ENCODE peak calls at places on chromosomes 7 and 10, in four cellular contexts. V is PC-3, D is Peyer's patch, G is heart right ventricle. K is an unnamed sample.

GRCh38 chr10:6778992-6779701 is 199.1 kb upstream of the PRKCQ start:
- DNase-seq in V (peak; percentile 88), D (no peak), G (peak; percentile 12), K (no peak)

GRCh38 chr10:104325436-104326430 is 12.5 kb downstream of the ITPRIP start:
- DNase-seq in V (no peak), D (no peak), G (no peak), K (peak; percentile 76)

GRCh38 chr10:80152820-80153219 is 20.3 kb downstream of the PLAC9 start:
- DNase-seq in V (no peak), D (no peak), G (no peak), K (no peak)

GRCh38 chr10:119319161-119319919 is 112.0 kb downstream of the GRK5 start:
- DNase-seq in V (peak; percentile 87), D (no peak), G (no peak), K (no peak)

GRCh38 chr10:75350791-75351190 is 50.8 kb downstream of the ZNF503 start:
- DNase-seq in V (peak; percentile 91), D (no peak), G (no peak), K (no peak)

GRCh38 chr10:48744587-48744986 is 59.9 kb downstream of the WDFY4 start:
- DNase-seq in V (no peak), D (no peak), G (no peak), K (no peak)

GRCh38 chr10:18157909-18158308 is 17.7 kb downstream of the CACNB2 start:
- DNase-seq in V (peak; percentile 50), D (no peak), G (no peak), K (no peak)

GRCh38 chr10:127338391-127339108 is 142.2 kb upstream of the INSYN2A start:
- DNase-seq in V (no peak), D (no peak), G (no peak), K (no peak)

GRCh38 chr10:69639291-69640195 is 9.5 kb downstream of the FAM241B start:
- DNase-seq in V (peak; percentile 87), D (peak; percentile 51), G (peak; percentile 64), K (peak; percentile 63)

GRCh38 chr10:105797234-105797890 is 1156.3 kb downstream of the SORCS3 start:
- DNase-seq in V (peak; percentile 58), D (no peak), G (no peak), K (no peak)

GRCh38 chr10:33155720-33156638 is 178.5 kb downstream of the NRP1 start:
- DNase-seq in V (peak; percentile 100), D (no peak), G (no peak), K (no peak)

GRCh38 chr10:8034666-8035640 is 19.5 kb upstream of the GATA3 start:
- DNase-seq in V (no peak), D (no peak), G (no peak), K (no peak)

GRCh38 chr10:87093461-87094372 is 926 bp downstream of the GLUD1 start:
- DNase-seq in V (peak; percentile 42), D (peak; percentile 74), G (peak; percentile 64), K (peak; percentile 80)

GRCh38 chr10:24027107-24027506 is 181.8 kb upstream of the KIAA1217 start:
- DNase-seq in V (no peak), D (no peak), G (no peak), K (no peak)

GRCh38 chr10:78038791-78039547 is 5.3 kb downstream of the RPS24 start:
- DNase-seq in V (no peak), D (no peak), G (no peak), K (no peak)

GRCh38 chr7:136869006-136869961 is 832 bp downstream of the CHRM2 start:
- DNase-seq in V (no peak), D (no peak), G (peak; percentile 5), K (peak; percentile 44)

GRCh38 chr10:83960125-83960524 is 179.2 kb upstream of the GHITM start:
- DNase-seq in V (no peak), D (no peak), G (no peak), K (no peak)

GRCh38 chr7:127715901-127716300 is 63.9 kb downstream of the SND1 start:
- DNase-seq in V (no peak), D (no peak), G (no peak), K (no peak)
- TF ChIP-seq CTCF in V (no peak), D (no peak), G (no peak), K (no peak)

DNA sequence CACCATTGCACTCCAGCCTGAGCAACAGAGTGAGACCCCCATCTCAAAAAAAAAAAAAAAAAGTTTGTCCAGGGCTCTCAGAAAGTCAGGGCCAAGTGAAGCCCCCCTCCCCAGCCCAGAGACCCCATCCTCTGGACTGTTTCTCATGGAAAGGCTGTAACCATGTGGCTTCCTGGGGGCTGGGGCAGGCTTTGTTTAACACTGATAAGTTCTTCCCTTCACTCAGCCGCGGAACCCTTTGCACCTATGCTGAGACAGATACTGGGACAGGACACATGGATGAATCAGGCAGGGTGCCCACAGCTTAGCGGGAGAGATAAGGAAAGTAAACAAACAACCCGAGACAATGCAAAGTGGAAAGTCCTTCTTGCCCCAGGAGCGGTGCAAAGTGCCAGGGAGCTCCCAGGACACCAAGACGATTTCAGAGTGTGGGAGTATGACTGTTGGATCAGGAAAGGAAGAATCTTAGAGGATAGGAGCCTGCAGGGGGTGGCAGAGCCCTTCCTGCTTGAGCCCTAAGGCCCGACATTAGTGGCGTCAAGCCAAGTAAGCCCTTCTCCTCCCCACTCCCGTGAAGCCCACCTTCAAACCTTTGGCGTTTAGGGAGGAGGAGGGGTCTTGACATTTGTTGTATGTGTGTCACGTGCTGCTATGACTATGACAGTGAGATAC is 11.6 kb downstream of the MLXIPL start:
- DNase-seq in V (peak; percentile 62), D (no peak), G (no peak), K (no peak)
- TF ChIP-seq CTCF in V (peak; percentile 59), D (no peak), G (no peak), K (no peak)

GRCh38 chr7:134444198-134444960 is 14.5 kb downstream of the AKR1B1 start:
- DNase-seq in V (peak; percentile 74), D (no peak), G (peak; percentile 35), K (no peak)
- TF ChIP-seq CTCF in V (peak; percentile 76), D (no peak), G (peak; percentile 36), K (no peak)

GRCh38 chr7:98223898-98224700 is 12.9 kb downstream of the BHLHA15 start:
- DNase-seq in V (no peak), D (no peak), G (no peak), K (peak; percentile 34)

GRCh38 chr7:98221611-98222532 is 10.6 kb downstream of the BHLHA15 start:
- DNase-seq in V (no peak), D (no peak), G (no peak), K (peak; percentile 44)

GRCh38 chr7:98224701-98225181 is 13.5 kb downstream of the BHLHA15 start:
- DNase-seq in V (no peak), D (no peak), G (no peak), K (peak; percentile 39)

GRCh38 chr7:98223351-98223897 is 12.2 kb downstream of the BHLHA15 start:
- DNase-seq in V (no peak), D (no peak), G (no peak), K (peak; percentile 20)

DNA sequence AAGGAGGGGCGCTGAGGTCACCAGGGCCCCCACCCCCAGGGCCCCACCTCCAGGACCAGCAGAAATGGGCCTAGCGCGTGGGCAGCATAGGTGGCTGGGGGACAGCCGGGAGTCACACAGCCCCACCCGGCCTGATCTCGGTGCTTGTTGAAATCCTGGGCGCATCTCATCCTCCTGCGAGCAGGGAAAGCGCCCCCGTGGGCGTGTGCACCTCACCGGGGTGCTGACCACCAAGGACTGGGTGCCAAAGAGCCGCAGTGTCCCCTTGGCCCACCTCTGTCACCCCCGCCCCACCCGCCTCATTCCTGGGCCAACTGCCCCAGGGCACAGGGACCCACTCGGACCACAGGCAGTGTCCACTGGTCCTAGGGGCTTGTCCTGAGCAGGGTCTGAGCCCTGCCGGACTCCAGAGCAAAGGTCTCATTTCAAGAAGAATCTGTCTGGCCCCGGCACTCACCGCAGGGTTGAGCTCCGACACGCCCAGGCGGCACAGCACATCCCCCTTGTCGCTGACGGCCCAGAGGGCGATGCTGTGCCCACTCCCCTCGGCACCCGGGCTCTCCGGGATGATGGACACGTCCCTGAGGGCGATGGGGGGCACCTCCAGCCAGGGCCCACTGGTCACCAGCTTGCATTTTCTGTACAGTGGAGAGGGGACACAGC is 11.4 kb downstream of the BHLHA15 start:
- DNase-seq in V (no peak), D (no peak), G (no peak), K (peak; percentile 38)
- TF ChIP-seq CTCF in V (no peak), D (no peak), G (no peak), K (no peak)

GRCh38 chr7:29426587-29426986 is 137.0 kb upstream of the PRR15 start:
- DNase-seq in V (no peak), D (no peak), G (no peak), K (no peak)
- TF ChIP-seq CTCF in V (no peak), D (no peak), G (no peak), K (no peak)

GRCh38 chr10:102917314-102917961 is 656 bp upstream of the CNNM2 start:
- DNase-seq in V (peak; percentile 66), D (peak; percentile 75), G (peak; percentile 80), K (peak; percentile 90)

GRCh38 chr10:102919237-102919959 is 1.3 kb downstream of the CNNM2 start:
- DNase-seq in V (no peak), D (no peak), G (peak; percentile 6), K (peak; percentile 60)

GRCh38 chr10:102919992-102920736 is 2.1 kb downstream of the CNNM2 start:
- DNase-seq in V (no peak), D (no peak), G (no peak), K (no peak)

GRCh38 chr10:102918817-102919236 is 733 bp downstream of the CNNM2 start:
- DNase-seq in V (no peak), D (peak; percentile 25), G (no peak), K (no peak)

DNA sequence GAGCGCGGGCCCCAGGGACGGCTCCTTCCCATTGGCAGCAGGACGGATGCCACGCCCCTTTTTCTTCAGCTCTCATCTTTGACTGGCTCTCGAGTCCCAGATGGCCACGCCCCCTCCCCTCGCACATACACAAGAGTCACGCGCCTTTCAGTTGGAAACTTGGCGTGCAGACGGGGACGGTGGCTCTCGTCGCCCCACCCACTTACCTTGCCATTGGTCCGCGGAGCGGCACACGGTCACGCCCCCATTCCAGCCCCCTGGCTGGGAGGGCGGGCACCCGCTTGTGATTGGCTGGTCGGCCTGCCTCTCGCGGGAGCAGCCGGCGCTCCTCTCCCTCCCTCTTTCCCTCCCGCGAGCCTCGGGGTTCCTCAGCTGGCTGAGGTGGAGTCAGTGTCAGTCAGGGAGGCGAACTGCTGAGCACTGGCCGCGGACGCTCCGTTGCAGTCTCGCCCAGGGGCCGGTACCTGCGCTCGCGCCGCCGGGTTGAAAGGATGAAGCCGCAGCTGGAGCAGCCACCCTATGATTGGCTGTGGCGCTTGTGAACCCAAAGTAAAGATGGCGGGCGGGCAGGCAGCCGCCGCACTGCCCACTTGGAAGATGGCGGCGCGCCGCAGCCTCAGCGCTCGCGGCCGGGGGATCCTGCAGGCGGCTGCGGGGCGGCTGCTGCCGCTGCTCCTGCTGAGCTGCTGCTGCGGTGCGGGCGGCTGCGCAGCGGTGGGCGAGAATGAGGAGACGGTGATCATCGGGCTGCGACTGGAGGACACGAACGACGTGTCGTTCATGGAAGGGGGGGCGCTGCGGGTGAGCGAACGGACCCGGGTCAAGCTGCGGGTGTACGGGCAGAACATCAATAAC is at the start of gene CNNM2:
- DNase-seq in V (peak; percentile 98), D (peak; percentile 100), G (peak; percentile 100), K (peak; percentile 100)
- TF ChIP-seq CTCF in V (no peak), D (no peak), G (no peak), K (no peak)

K was measured in lower lobe of right lung.